ENCODE peak calls at places on chromosome 6, in nine cellular contexts. One of them, this sample, is unnamed.

GRCh38 chr6:150877928-150878327 is 12.4 kb downstream of the MTHFD1L start:
- DNase-seq in neural crest cell: no peak
- DNase-seq in AG20443: no peak
- DNase-seq in skeletal muscle cell: no peak
- DNase-seq in neural progenitor cell: no peak
- DNase-seq in hypothalamus: no peak
- DNase-seq in substantia nigra: no peak
- DNase-seq in stimulated activated CD4-positive, alpha-beta T cell treated with anti-CD3 and anti-CD28 coated beads, Interleukin-2, amount 100 ng/mL, for 24 hours: no peak
- DNase-seq in WTC11: no peak
- DNase-seq in this sample: no peak

GRCh38 chr6:105648276-105648675 is 245.4 kb upstream of the PREP start:
- DNase-seq in neural crest cell: no peak
- DNase-seq in AG20443: no peak
- DNase-seq in skeletal muscle cell: no peak
- DNase-seq in neural progenitor cell: peak
- DNase-seq in hypothalamus: no peak
- DNase-seq in substantia nigra: no peak
- DNase-seq in stimulated activated CD4-positive, alpha-beta T cell treated with anti-CD3 and anti-CD28 coated beads, Interleukin-2, amount 100 ng/mL, for 24 hours: no peak
- DNase-seq in WTC11: no peak
- DNase-seq in this sample: no peak

GRCh38 chr6:30601436-30601814 is 15.6 kb downstream of the PPP1R10 start:
- DNase-seq in neural crest cell: no peak
- DNase-seq in AG20443: no peak
- DNase-seq in skeletal muscle cell: no peak
- DNase-seq in neural progenitor cell: no peak
- DNase-seq in hypothalamus: no peak
- DNase-seq in substantia nigra: no peak
- DNase-seq in stimulated activated CD4-positive, alpha-beta T cell treated with anti-CD3 and anti-CD28 coated beads, Interleukin-2, amount 100 ng/mL, for 24 hours: no peak
- DNase-seq in WTC11: no peak
- DNase-seq in this sample: no peak

GRCh38 chr6:124926435-124926834 is 35.8 kb upstream of the RNF217 start:
- DNase-seq in neural crest cell: no peak
- DNase-seq in AG20443: no peak
- DNase-seq in skeletal muscle cell: no peak
- DNase-seq in neural progenitor cell: no peak
- DNase-seq in hypothalamus: no peak
- DNase-seq in substantia nigra: no peak
- DNase-seq in stimulated activated CD4-positive, alpha-beta T cell treated with anti-CD3 and anti-CD28 coated beads, Interleukin-2, amount 100 ng/mL, for 24 hours: no peak
- DNase-seq in WTC11: no peak
- DNase-seq in this sample: no peak

GRCh38 chr6:163951990-163952389 is 537.5 kb downstream of the QKI start:
- DNase-seq in neural crest cell: no peak
- DNase-seq in AG20443: no peak
- DNase-seq in skeletal muscle cell: no peak
- DNase-seq in neural progenitor cell: no peak
- DNase-seq in hypothalamus: no peak
- DNase-seq in substantia nigra: no peak
- DNase-seq in stimulated activated CD4-positive, alpha-beta T cell treated with anti-CD3 and anti-CD28 coated beads, Interleukin-2, amount 100 ng/mL, for 24 hours: no peak
- DNase-seq in WTC11: no peak
- DNase-seq in this sample: no peak

GRCh38 chr6:24935753-24936152 is at the start of gene RIPOR2:
- DNase-seq in neural crest cell: peak
- DNase-seq in AG20443: no peak
- DNase-seq in skeletal muscle cell: no peak
- DNase-seq in neural progenitor cell: peak
- DNase-seq in hypothalamus: no peak
- DNase-seq in substantia nigra: no peak
- DNase-seq in stimulated activated CD4-positive, alpha-beta T cell treated with anti-CD3 and anti-CD28 coated beads, Interleukin-2, amount 100 ng/mL, for 24 hours: peak
- DNase-seq in WTC11: peak
- DNase-seq in this sample: peak

GRCh38 chr6:123427008-123427407 is 209.7 kb downstream of the TRDN start:
- DNase-seq in neural crest cell: no peak
- DNase-seq in AG20443: no peak
- DNase-seq in skeletal muscle cell: no peak
- DNase-seq in neural progenitor cell: no peak
- DNase-seq in hypothalamus: no peak
- DNase-seq in substantia nigra: no peak
- DNase-seq in stimulated activated CD4-positive, alpha-beta T cell treated with anti-CD3 and anti-CD28 coated beads, Interleukin-2, amount 100 ng/mL, for 24 hours: no peak
- DNase-seq in WTC11: no peak
- DNase-seq in this sample: no peak

GRCh38 chr6:118897386-118897785 is 3.4 kb downstream of the ASF1A start:
- DNase-seq in neural crest cell: no peak
- DNase-seq in AG20443: no peak
- DNase-seq in skeletal muscle cell: no peak
- DNase-seq in neural progenitor cell: no peak
- DNase-seq in hypothalamus: no peak
- DNase-seq in substantia nigra: no peak
- DNase-seq in stimulated activated CD4-positive, alpha-beta T cell treated with anti-CD3 and anti-CD28 coated beads, Interleukin-2, amount 100 ng/mL, for 24 hours: no peak
- DNase-seq in WTC11: no peak
- DNase-seq in this sample: no peak

GRCh38 chr6:16438677-16439615 is 200.6 kb downstream of the GMPR start:
- DNase-seq in neural crest cell: no peak
- DNase-seq in AG20443: peak
- DNase-seq in skeletal muscle cell: no peak
- DNase-seq in neural progenitor cell: no peak
- DNase-seq in hypothalamus: no peak
- DNase-seq in substantia nigra: no peak
- DNase-seq in stimulated activated CD4-positive, alpha-beta T cell treated with anti-CD3 and anti-CD28 coated beads, Interleukin-2, amount 100 ng/mL, for 24 hours: no peak
- DNase-seq in WTC11: no peak
- DNase-seq in this sample: peak

GRCh38 chr6:103769431-103769830 is 1090.3 kb downstream of the HACE1 start:
- DNase-seq in neural crest cell: no peak
- DNase-seq in AG20443: no peak
- DNase-seq in skeletal muscle cell: no peak
- DNase-seq in neural progenitor cell: no peak
- DNase-seq in hypothalamus: no peak
- DNase-seq in substantia nigra: no peak
- DNase-seq in stimulated activated CD4-positive, alpha-beta T cell treated with anti-CD3 and anti-CD28 coated beads, Interleukin-2, amount 100 ng/mL, for 24 hours: no peak
- DNase-seq in WTC11: no peak
- DNase-seq in this sample: no peak

This sample was measured in H7.